ENCODE peak calls at places on chromosomes 5 and 9, in four cellular contexts. Y is fibroblast of pulmonary artery, W is ureter, R is HuH-7. X is an unnamed sample.

GRCh38 chr9:84397151-84397728 is 56.7 kb upstream of the SLC28A3 start:
- DNase-seq in W (peak), R (peak), Y (peak), X (peak)

GRCh38 chr5:1637639-1638481 is 114.1 kb upstream of the LPCAT1 start:
- DNase-seq in R (no peak), W (no peak), Y (no peak), X (no peak)

GRCh38 chr9:76629205-76629990 is 134.8 kb upstream of the PCA3 start:
- DNase-seq in W (no peak), Y (no peak), R (no peak), X (no peak)

GRCh38 chr9:124334568-124335319 is 77.0 kb downstream of the NEK6 start:
- DNase-seq in W (no peak), R (no peak), Y (no peak), X (no peak)

GRCh38 chr9:13832451-13832850 is 481.5 kb downstream of the NFIB start:
- DNase-seq in W (no peak), Y (no peak), R (no peak), X (no peak)

GRCh38 chr5:172172912-172173591 is 15.0 kb downstream of the STK10 start:
- DNase-seq in Y (no peak), W (no peak), R (no peak), X (no peak)

GRCh38 chr9:111316796-111317195 is 13.2 kb downstream of the OR2K2 start:
- DNase-seq in Y (no peak), R (no peak), W (no peak), X (no peak)

GRCh38 chr5:34639852-34640626 is 16.1 kb upstream of the RAI14 start:
- DNase-seq in R (no peak), Y (peak), W (no peak), X (no peak)

GRCh38 chr5:135266975-135267374 is 132.1 kb downstream of the MACROH2A1 start:
- DNase-seq in Y (no peak), W (no peak), R (no peak), X (no peak)

GRCh38 chr5:60026174-60026573 is 132.6 kb upstream of the PDE4D start:
- DNase-seq in R (no peak), Y (peak), W (no peak), X (no peak)

GRCh38 chr9:114691046-114691955 is 9.3 kb upstream of the TEX48 start:
- DNase-seq in R (no peak), Y (peak), W (no peak), X (no peak)

GRCh38 chr5:60810438-60811085 is 33.5 kb downstream of the ELOVL7 start:
- DNase-seq in R (no peak), Y (peak), W (no peak), X (no peak)

GRCh38 chr9:34124923-34125322 is 1.6 kb downstream of the DCAF12 start:
- DNase-seq in Y (peak), W (no peak), R (no peak), X (no peak)

GRCh38 chr9:134688661-134689319 is 47.2 kb downstream of the COL5A1 start:
- DNase-seq in Y (no peak), W (no peak), R (no peak), X (no peak)

GRCh38 chr5:139341187-139341688 is 416 bp upstream of the PAIP2 start:
- DNase-seq in R (no peak), W (no peak), Y (no peak), X (peak)

GRCh38 chr5:20536339-20536738 is 548.3 kb upstream of the CDH18 start:
- DNase-seq in Y (no peak), W (no peak), R (no peak), X (no peak)

GRCh38 chr5:172901012-172901780 is 58.0 kb upstream of the RPL26L1 start:
- DNase-seq in R (no peak), W (peak), Y (peak), X (no peak)

GRCh38 chr5:95520176-95520575 is 34.6 kb downstream of the SKIC3 start:
- DNase-seq in W (no peak), Y (no peak), R (no peak), X (no peak)

GRCh38 chr5:135243194-135244191 is 155.5 kb downstream of the MACROH2A1 start:
- DNase-seq in Y (no peak), W (peak), R (no peak), X (no peak)

GRCh38 chr9:134611046-134611445 is 30.6 kb upstream of the COL5A1 start:
- DNase-seq in R (no peak), Y (no peak), W (no peak), X (no peak)

GRCh38 chr9:129567842-129568559 is 52.9 kb downstream of the C9orf50 start:
- DNase-seq in R (no peak), W (no peak), Y (peak), X (peak)

GRCh38 chr9:83197611-83198010 is 134.7 kb upstream of the RASEF start:
- DNase-seq in R (no peak), Y (no peak), W (no peak), X (no peak)

GRCh38 chr9:122944960-122945888 is 4.4 kb downstream of the RABGAP1 start:
- DNase-seq in Y (no peak), R (no peak), W (no peak), X (no peak)

GRCh38 chr5:95858023-95858461 is 35.5 kb upstream of the GLRX start:
- DNase-seq in Y (peak), W (no peak), R (no peak), X (no peak)

GRCh38 chr9:124774131-124774978 is 2.6 kb upstream of the OLFML2A start:
- DNase-seq in W (peak), R (peak), Y (peak), X (peak)

GRCh38 chr9:87276327-87276841 is 221.3 kb upstream of the DAPK1 start:
- DNase-seq in Y (peak), W (no peak), R (no peak), X (no peak)

GRCh38 chr9:112046181-112046580 is 128.9 kb downstream of the SUSD1 start:
- DNase-seq in R (no peak), Y (peak), W (no peak), X (no peak)

GRCh38 chr5:83255268-83255667 is 177.9 kb downstream of the XRCC4 start:
- DNase-seq in Y (peak), R (no peak), W (no peak), X (no peak)

GRCh38 chr9:114321759-114322158 is 1.1 kb upstream of the ORM1 start:
- DNase-seq in R (no peak), Y (no peak), W (no peak), X (no peak)

GRCh38 chr9:119289740-119290139 is 79.5 kb downstream of the BRINP1 start:
- DNase-seq in Y (peak), R (peak), W (peak), X (peak)

GRCh38 chr5:35369965-35370790 is 139.9 kb upstream of the PRLR start:
- DNase-seq in W (no peak), Y (no peak), R (no peak), X (no peak)

GRCh38 chr9:32807217-32807616 is 23.9 kb downstream of the TMEM215 start:
- DNase-seq in R (no peak), Y (no peak), W (no peak), X (no peak)

X was measured in dermis microvascular lymphatic vessel endothelial cell.